ENCODE peak calls at places on chromosomes 4 and X, in eight cellular contexts. Q is AG09309, A is thoracic aorta, W is psoas muscle, H is PC-9, M is tibial nerve, N is vagina, L is pancreas. C is an unnamed sample.

GRCh38 chrX:129091097-129091496 is 432.2 kb downstream of the SMARCA1 start:
- DNase-seq in M (no peak), W (no peak), A (no peak), Q (no peak), N (no peak), L (no peak), H (no peak), C (no peak)

GRCh38 chrX:679161-679979 is 48.8 kb downstream of the SHOX start:
- DNase-seq in Q (no peak), W (no peak), H (no peak), N (no peak), A (no peak), M (no peak), L (no peak), C (no peak)

GRCh38 chr4:130542953-130543352 is 1447.0 kb downstream of the C4orf33 start:
- DNase-seq in L (no peak), N (no peak), H (no peak), M (no peak), Q (no peak), A (no peak), W (no peak), C (no peak)

GRCh38 chrX:16114640-16115039 is 8.7 kb upstream of the GRPR start:
- DNase-seq in H (no peak), A (no peak), N (no peak), M (no peak), W (no peak), Q (peak), L (no peak), C (no peak)

GRCh38 chr4:78569291-78569821 is 17.8 kb downstream of the ANXA3 start:
- DNase-seq in H (peak), W (no peak), Q (peak), A (no peak), L (no peak), N (no peak), M (no peak), C (no peak)

GRCh38 chr4:120977435-120977997 is 55.0 kb upstream of the PRDM5 start:
- DNase-seq in N (no peak), Q (peak), H (no peak), W (no peak), A (no peak), M (peak), L (no peak), C (peak)

GRCh38 chr4:108890491-108890890 is 127.6 kb upstream of the ETNPPL start:
- DNase-seq in Q (no peak), A (no peak), N (no peak), M (no peak), W (no peak), L (no peak), H (no peak), C (no peak)

GRCh38 chr4:73690051-73690744 is 50.2 kb upstream of the CXCL8 start:
- DNase-seq in Q (no peak), A (no peak), H (no peak), L (no peak), N (no peak), M (no peak), W (no peak), C (no peak)

GRCh38 chrX:131812847-131813825 is 210.0 kb upstream of the STK26 start:
- DNase-seq in H (no peak), L (peak), A (no peak), W (peak), N (no peak), M (peak), Q (peak), C (peak)
- TF ChIP-seq CTCF in H (no peak), L (no peak), A (no peak), W (peak), N (peak), M (no peak), Q (peak), C (no peak)

DNA sequence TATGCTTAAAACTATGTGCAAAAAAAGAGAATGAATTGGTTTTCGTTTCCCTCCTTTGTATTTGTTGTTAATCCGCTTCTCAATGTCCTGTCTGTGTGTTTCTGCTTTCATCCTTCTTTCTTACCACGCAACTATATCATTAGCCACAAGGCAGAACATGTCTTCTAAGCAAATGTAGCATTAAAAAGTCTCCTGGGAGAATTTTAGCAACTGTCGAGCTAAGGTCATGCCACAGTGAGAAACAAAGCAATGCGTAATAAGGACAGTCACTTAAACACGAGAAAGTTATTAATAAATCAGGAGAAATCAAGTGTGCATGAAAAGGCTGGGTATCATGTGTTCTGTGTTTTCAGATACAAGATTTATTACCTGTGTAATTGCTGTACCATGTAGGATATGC is 890.7 kb downstream of the TRIML1 start:
- DNase-seq in W (no peak), L (no peak), Q (no peak), H (no peak), A (no peak), M (no peak), N (no peak), C (no peak)
- H3K4me3 ChIP-seq in W (no peak), L (no peak), Q (no peak), H (no peak), A (no peak), M (no peak), N (no peak), C (no peak)

GRCh38 chrX:56763556-56764152 is 34.6 kb downstream of the NBDY start:
- DNase-seq in A (no peak), L (peak), N (peak), M (no peak), Q (no peak), W (peak), H (no peak), C (peak)
- TF ChIP-seq CTCF in A (no peak), L (no peak), N (no peak), M (no peak), Q (peak), W (peak), H (no peak), C (no peak)

GRCh38 chr4:184595430-184595829 is 53.8 kb downstream of the CASP3 start:
- DNase-seq in A (no peak), M (no peak), N (no peak), W (no peak), H (no peak), Q (no peak), L (no peak), C (no peak)

GRCh38 chr4:184596044-184596616 is 53.1 kb downstream of the CASP3 start:
- DNase-seq in A (no peak), Q (no peak), L (no peak), W (no peak), M (no peak), H (no peak), N (peak), C (no peak)

GRCh38 chr4:184599492-184600135 is 49.6 kb downstream of the CASP3 start:
- DNase-seq in H (no peak), M (no peak), Q (peak), N (no peak), L (no peak), A (no peak), W (no peak), C (no peak)

GRCh38 chr4:184598753-184599491 is 50.3 kb downstream of the CASP3 start:
- DNase-seq in Q (no peak), N (no peak), A (no peak), W (no peak), L (no peak), M (no peak), H (no peak), C (no peak)

DNA sequence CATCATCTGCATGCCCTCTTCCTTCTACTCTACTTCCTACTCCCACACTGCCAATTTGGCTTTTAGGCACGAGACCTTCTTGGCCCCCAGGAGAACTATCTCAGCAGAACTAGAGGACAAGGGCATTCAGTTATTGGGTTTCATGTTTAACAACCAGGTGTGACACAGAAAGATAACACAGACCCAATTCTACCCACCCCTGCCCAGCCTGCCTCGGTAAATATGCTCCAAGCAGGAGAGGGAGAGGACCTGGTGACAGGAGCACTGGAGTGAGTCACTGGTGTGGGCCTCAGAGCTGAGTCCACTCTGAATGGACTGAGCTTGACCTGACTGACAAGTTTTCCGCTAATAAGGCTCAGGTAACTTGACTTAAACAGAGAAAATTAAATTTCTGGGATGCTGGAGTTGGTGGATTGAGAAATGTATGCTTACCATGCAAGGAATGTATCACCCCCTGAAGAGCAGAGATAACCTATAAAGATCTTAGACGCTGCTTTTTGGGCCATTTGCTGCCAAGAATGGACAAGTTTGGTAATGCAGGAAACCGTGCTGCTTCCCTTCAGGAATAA is 52.5 kb downstream of the CASP3 start:
- DNase-seq in A (no peak), M (no peak), W (no peak), H (peak), N (peak), L (no peak), Q (no peak), C (no peak)
- H3K4me3 ChIP-seq in A (no peak), M (no peak), W (no peak), H (no peak), N (no peak), L (no peak), Q (no peak), C (no peak)

GRCh38 chr4:41725254-41725653 is 23.3 kb downstream of the PHOX2B start:
- DNase-seq in A (no peak), W (no peak), L (no peak), M (no peak), H (no peak), N (no peak), Q (no peak), C (no peak)
- TF ChIP-seq CTCF in A (no peak), W (no peak), L (no peak), M (no peak), H (peak), N (no peak), Q (peak), C (no peak)

GRCh38 chrX:24372021-24372763 is 11.8 kb downstream of the SUPT20HL1 start:
- DNase-seq in N (no peak), W (no peak), L (no peak), Q (no peak), H (no peak), A (no peak), M (no peak), C (no peak)

GRCh38 chrX:24371391-24371972 is 11.0 kb downstream of the SUPT20HL1 start:
- DNase-seq in N (no peak), W (no peak), Q (no peak), L (peak), M (peak), A (peak), H (no peak), C (peak)

GRCh38 chrX:24364326-24364725 is 3.9 kb downstream of the SUPT20HL1 start:
- DNase-seq in W (no peak), H (no peak), N (no peak), A (no peak), Q (no peak), L (no peak), M (no peak), C (no peak)

GRCh38 chrX:24364851-24365538 is 4.6 kb downstream of the SUPT20HL1 start:
- DNase-seq in L (no peak), A (no peak), N (no peak), W (no peak), Q (no peak), H (no peak), M (no peak), C (no peak)

GRCh38 chrX:24369816-24370215 is 9.4 kb downstream of the SUPT20HL1 start:
- DNase-seq in N (no peak), H (no peak), A (no peak), L (no peak), M (no peak), W (no peak), Q (no peak), C (no peak)
- H3K4me3 ChIP-seq in N (no peak), H (no peak), A (no peak), L (no peak), M (no peak), W (no peak), Q (no peak), C (no peak)

C was measured in transverse colon.